ENCODE peak calls at places on chromosomes 4 and X, in ten cellular contexts. Q, K, U, E, V, R, F, J, M and B are unnamed samples.

GRCh38 chrX:132488092-132488749 is 617 bp downstream of the MBNL3 start:
- DNase-seq in M (no peak), R (no peak), K (no peak), F (peak; percentile 42), E (peak; percentile 68), V (no peak), Q (no peak), U (no peak), J (peak; percentile 33), B (peak; percentile 35)

GRCh38 chrX:135434258-135435138 is 12.8 kb downstream of the SMIM10L2A start:
- DNase-seq in K (no peak), M (no peak), U (no peak), Q (no peak), V (no peak), R (no peak), F (no peak), E (no peak), J (no peak), B (no peak)

GRCh38 chr4:24589448-24589847 is 5.1 kb upstream of the DHX15 start:
- DNase-seq in F (no peak), M (no peak), K (no peak), Q (no peak), J (no peak), R (no peak), U (no peak), E (peak; percentile 64), V (no peak), B (no peak)

GRCh38 chr4:93184093-93184492 is 644.5 kb upstream of the ATOH1 start:
- DNase-seq in E (no peak), R (peak; percentile 4), F (no peak), Q (no peak), U (no peak), J (no peak), M (no peak), K (no peak), V (no peak), B (no peak)

GRCh38 chr4:78369691-78370090 is 181.9 kb upstream of the ANXA3 start:
- DNase-seq in U (no peak), V (no peak), R (peak; percentile 49), E (no peak), J (no peak), F (peak; percentile 38), Q (no peak), M (no peak), K (peak; percentile 52), B (no peak)

GRCh38 chr4:42654606-42655005 is 2.3 kb downstream of the ATP8A1 start:
- DNase-seq in F (peak; percentile 92), M (no peak), V (no peak), Q (no peak), E (peak; percentile 59), J (no peak), U (no peak), R (no peak), K (no peak), B (peak; percentile 86)

GRCh38 chrX:81354954-81355353 is 153.1 kb downstream of the SH3BGRL start:
- DNase-seq in J (no peak), M (no peak), R (no peak), Q (no peak), F (no peak), U (no peak), K (no peak), V (no peak), E (no peak), B (no peak)

GRCh38 chrX:8981742-8982141 is 52.2 kb downstream of the FAM9B start:
- DNase-seq in U (no peak), J (no peak), V (no peak), E (peak; percentile 30), F (no peak), K (no peak), Q (no peak), R (peak; percentile 15), M (no peak), B (no peak)

GRCh38 chr4:84680956-84681355 is 98.0 kb downstream of the CDS1 start:
- DNase-seq in E (no peak), Q (no peak), F (no peak), M (no peak), J (no peak), R (no peak), K (no peak), V (no peak), U (no peak), B (no peak)

GRCh38 chr4:139890810-139891209 is 225.2 kb downstream of the MGST2 start:
- DNase-seq in V (no peak), F (peak; percentile 86), M (no peak), R (no peak), K (no peak), Q (no peak), U (no peak), J (no peak), E (no peak), B (no peak)

GRCh38 chr4:107037188-107037587 is 1.1 kb upstream of the DKK2 start:
- DNase-seq in E (no peak), M (peak; percentile 73), K (peak; percentile 81), J (peak; percentile 8), F (peak; percentile 39), R (peak; percentile 83), U (peak; percentile 68), V (no peak), Q (no peak), B (no peak)

DNA sequence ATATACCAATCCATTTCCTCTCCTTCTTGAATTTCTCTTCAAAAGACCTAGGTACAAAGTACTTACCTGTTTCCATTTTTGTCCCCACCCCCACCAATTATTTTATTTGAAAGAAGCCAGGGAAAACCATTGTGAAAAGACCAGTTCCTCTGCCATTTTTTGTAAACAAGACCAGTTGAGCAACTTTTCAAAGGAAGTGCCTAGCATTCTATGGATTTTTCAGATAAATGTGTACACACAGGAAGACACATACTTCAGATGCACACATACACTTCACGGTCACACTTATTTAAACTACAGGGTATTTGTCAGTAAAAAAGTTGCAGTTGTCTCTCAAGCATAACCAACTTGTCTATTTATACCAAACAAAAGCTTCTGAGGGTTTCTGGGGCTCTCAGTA is 587.2 kb upstream of the KLHL4 start:
- DNase-seq in U (no peak), V (no peak), E (no peak), M (no peak), Q (no peak), J (no peak), K (no peak), F (no peak), R (no peak), B (no peak)
- TF ChIP-seq CTCF in U (no peak), V (no peak), E (no peak), M (no peak), Q (no peak), J (no peak), K (no peak), F (no peak), R (no peak), B (no peak)

GRCh38 chr4:108763981-108764380 is 1.1 kb upstream of the ETNPPL start:
- DNase-seq in M (no peak), E (no peak), R (no peak), F (no peak), U (no peak), K (no peak), Q (no peak), J (no peak), V (no peak), B (no peak)

GRCh38 chr4:108766058-108766457 is 3.2 kb upstream of the ETNPPL start:
- DNase-seq in U (no peak), Q (no peak), M (no peak), K (no peak), F (no peak), J (no peak), V (no peak), R (no peak), E (no peak), B (no peak)

GRCh38 chr4:108758498-108758897 is 4.4 kb downstream of the ETNPPL start:
- DNase-seq in V (no peak), U (no peak), Q (no peak), R (no peak), K (no peak), F (no peak), E (no peak), M (no peak), J (no peak), B (no peak)

GRCh38 chr4:108763226-108763593 is 357 bp upstream of the ETNPPL start:
- DNase-seq in F (no peak), E (no peak), J (no peak), U (no peak), R (no peak), K (no peak), V (no peak), Q (no peak), M (no peak), B (no peak)

GRCh38 chr4:108762559-108763225 is at the start of gene ETNPPL:
- DNase-seq in M (peak; percentile 62), J (no peak), F (no peak), R (peak; percentile 85), K (peak; percentile 86), E (no peak), U (peak; percentile 77), Q (no peak), V (no peak), B (peak; percentile 43)
- TF ChIP-seq CTCF in M (no peak), J (no peak), F (no peak), R (no peak), K (peak; percentile 38), E (no peak), U (no peak), Q (no peak), V (no peak), B (no peak)

DNA sequence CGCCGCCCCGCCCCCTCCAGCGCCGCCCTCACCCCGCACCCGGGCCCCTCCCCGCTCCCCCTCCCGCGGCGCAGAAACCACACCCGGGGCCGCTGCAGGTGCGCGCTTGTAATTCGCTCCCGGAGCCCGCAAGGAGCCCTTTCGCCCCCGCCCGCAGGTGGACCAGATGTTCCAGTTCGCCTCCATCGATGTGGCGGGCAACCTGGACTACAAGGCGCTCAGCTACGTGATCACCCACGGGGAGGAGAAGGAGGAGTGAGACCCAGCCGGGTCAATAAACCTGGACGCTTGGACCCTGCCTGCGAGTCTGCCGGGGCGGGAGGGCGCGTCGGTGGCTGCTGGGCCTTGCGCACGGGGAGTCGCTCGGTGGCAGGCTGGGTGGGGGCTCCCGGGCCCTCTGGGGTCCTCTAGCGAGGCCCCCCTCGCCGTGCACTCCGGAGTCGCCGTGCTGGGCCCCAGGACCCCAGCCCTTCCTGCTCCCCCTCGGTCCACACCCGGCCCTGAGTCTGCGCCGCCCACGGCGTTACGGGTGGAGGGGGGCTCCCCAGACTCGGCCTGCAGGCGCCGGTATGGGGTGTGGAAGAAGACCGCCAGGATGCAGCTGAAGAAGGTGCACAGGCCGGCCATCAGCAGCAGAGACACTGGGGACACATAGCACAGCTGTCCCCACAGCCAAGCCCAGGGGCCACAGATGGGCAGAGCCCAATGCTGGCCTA is 7.1 kb downstream of the SLC49A3 start:
- DNase-seq in V (no peak), R (peak; percentile 63), K (peak; percentile 70), F (no peak), Q (no peak), U (peak; percentile 57), E (peak; percentile 58), J (peak; percentile 90), M (peak; percentile 77), B (peak; percentile 55)
- TF ChIP-seq CTCF in V (no peak), R (no peak), K (no peak), F (no peak), Q (no peak), U (no peak), E (no peak), J (no peak), M (no peak), B (no peak)

DNA sequence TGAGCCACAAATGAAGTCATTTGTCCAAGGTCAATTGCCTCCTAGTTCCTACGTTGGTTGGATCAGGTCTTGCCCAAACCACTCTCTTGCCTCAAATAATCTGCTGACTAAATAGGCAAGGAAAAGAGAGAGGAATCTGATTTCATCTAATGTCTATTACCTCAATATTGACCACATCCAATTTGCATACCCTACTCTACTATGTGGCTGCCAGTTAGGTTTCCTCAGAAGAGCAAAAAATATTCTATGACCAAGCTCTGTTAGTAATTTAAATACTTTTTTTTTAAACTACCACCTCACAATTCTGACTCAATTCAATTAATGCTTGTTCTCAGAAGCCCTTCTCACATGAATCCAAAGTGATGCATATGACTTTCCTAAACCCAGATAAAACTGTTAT is 98.7 kb downstream of the HUWE1 start:
- DNase-seq in R (no peak), V (no peak), Q (no peak), M (no peak), J (no peak), U (no peak), E (no peak), K (no peak), F (no peak), B (no peak)
- TF ChIP-seq CTCF in R (no peak), V (no peak), Q (no peak), M (no peak), J (no peak), U (no peak), E (no peak), K (no peak), F (no peak), B (no peak)